ENCODE peak calls at places on chromosomes 5 and 9, in four cellular contexts. W is kidney, N is IMR-90, J is trophoblast cell. P is an unnamed sample. For H3K4me1, the result is how much of the 10 kb centered on the place peaks cover.

GRCh38 chr5:58761418-58761817 is 178.5 kb downstream of the RAB3C start:
- DNase-seq in W (no peak), N (no peak), J (no peak), P (no peak)

GRCh38 chr5:14908195-14908594 is 36.6 kb upstream of the ANKH start:
- DNase-seq in W (no peak), N (peak), J (no peak), P (peak)

GRCh38 chr9:19940808-19941207 is 152.0 kb upstream of the SLC24A2 start:
- DNase-seq in W (no peak), N (no peak), J (no peak), P (no peak)

GRCh38 chr9:126875780-126876510 is 15.5 kb downstream of the ZBTB34 start:
- DNase-seq in W (no peak), N (no peak), J (peak), P (no peak)

GRCh38 chr9:69976165-69976564 is 67.5 kb upstream of the MAMDC2 start:
- DNase-seq in W (no peak), N (peak), J (peak), P (peak)

GRCh38 chr9:115999498-115999897 is 154.1 kb upstream of the PAPPA start:
- DNase-seq in W (no peak), N (peak), J (peak), P (peak)

GRCh38 chr5:124349931-124350330 is 396.5 kb downstream of the ZNF608 start:
- DNase-seq in W (no peak), N (no peak), J (no peak), P (no peak)

GRCh38 chr5:172854958-172855357 is 20.9 kb downstream of the ERGIC1 start:
- DNase-seq in W (peak), N (no peak), J (no peak), P (no peak)

GRCh38 chr5:2906302-2907090 is 155.0 kb upstream of the IRX2 start:
- DNase-seq in W (no peak), N (no peak), J (no peak), P (no peak)

GRCh38 chr5:167643616-167644015 is 647.8 kb upstream of the WWC1 start:
- DNase-seq in W (no peak), N (no peak), J (peak), P (no peak)

GRCh38 chr9:98727428-98727827 is 18.7 kb upstream of the GABBR2 start:
- DNase-seq in W (no peak), N (no peak), J (no peak), P (no peak)

GRCh38 chr5:39201160-39201794 is 18.1 kb downstream of the FYB1 start:
- DNase-seq in W (no peak), N (no peak), J (peak), P (peak)

GRCh38 chr5:105616599-105616998 is 2054.0 kb upstream of the NUDT12 start:
- DNase-seq in W (no peak), N (no peak), J (no peak), P (no peak)

GRCh38 chr5:168187599-168187998 is 103.8 kb upstream of the WWC1 start:
- DNase-seq in W (no peak), N (no peak), J (no peak), P (no peak)

GRCh38 chr5:55141945-55142690 is 17.9 kb upstream of the GPX8 start:
- DNase-seq in W (no peak), N (no peak), J (no peak), P (no peak)

GRCh38 chr9:127519301-127520166 is 68.2 kb downstream of the LRSAM1 start:
- DNase-seq in W (no peak), N (peak), J (peak), P (peak)

GRCh38 chr5:73379435-73379834 is 69.1 kb downstream of the FOXD1 start:
- DNase-seq in W (no peak), N (no peak), J (no peak), P (no peak)

GRCh38 chr5:10860645-10861455 is 99.8 kb upstream of the DAP start:
- DNase-seq in W (no peak), N (peak), J (no peak), P (peak)

GRCh38 chr5:72288923-72289322 is 31.1 kb downstream of the MRPS27 start:
- DNase-seq in W (no peak), N (no peak), J (no peak), P (no peak)

GRCh38 chr5:1643651-1644392 is 120.1 kb upstream of the LPCAT1 start:
- DNase-seq in W (no peak), N (no peak), J (no peak), P (no peak)

GRCh38 chr9:93967020-93967803 is 12.1 kb upstream of the BARX1 start:
- DNase-seq in W (peak), N (no peak), J (no peak), P (no peak)

GRCh38 chr9:2872307-2872940 is 28.5 kb upstream of the PUM3 start:
- DNase-seq in W (no peak), N (peak), J (peak), P (peak)

GRCh38 chr9:131714161-131714646 is 25.7 kb downstream of the RAPGEF1 start:
- DNase-seq in W (no peak), N (peak), J (peak), P (peak)

GRCh38 chr9:2169035-2169434 is 153.9 kb downstream of the SMARCA2 start:
- DNase-seq in W (no peak), N (no peak), J (no peak), P (no peak)

GRCh38 chr5:91166040-91166807 is 216.9 kb downstream of the ARRDC3 start:
- DNase-seq in W (no peak), N (peak), J (peak), P (peak)

GRCh38 chr5:74316064-74316586 is 324.4 kb downstream of the ENC1 start:
- DNase-seq in W (peak), N (peak), J (peak), P (peak)

GRCh38 chr5:30401479-30402058 is 791.9 kb upstream of the CDH6 start:
- DNase-seq in W (no peak), N (peak), J (peak), P (peak)

GRCh38 chr5:3818612-3819011 is 223.0 kb downstream of the IRX1 start:
- DNase-seq in W (no peak), N (no peak), J (no peak), P (no peak)

GRCh38 chr5:120304653-120305052 is 159.4 kb upstream of the PRR16 start:
- DNase-seq in W (no peak), N (peak), J (no peak), P (peak)

GRCh38 chr9:100394032-100394695 is 32.8 kb upstream of the MSANTD3 start:
- DNase-seq in W (no peak), N (no peak), J (no peak), P (no peak)

GRCh38 chr9:20286154-20286553 is 336.1 kb downstream of the MLLT3 start:
- DNase-seq in W (no peak), N (no peak), J (no peak), P (no peak)

GRCh38 chr9:121498150-121498486 is 1.5 kb downstream of the GGTA1 start:
- DNase-seq in W (no peak), N (peak), J (peak), P (peak)

GRCh38 chr5:143352691-143353090 is 50.8 kb downstream of the NR3C1 start:
- DNase-seq in W (no peak), N (no peak), J (no peak), P (no peak)

GRCh38 chr5:58456486-58456885 is 3.4 kb downstream of the PLK2 start:
- DNase-seq in W (no peak), N (no peak), J (no peak), P (no peak)

GRCh38 chr5:55850839-55851674 is at the start of gene IL31RA:
- DNase-seq in W (no peak), N (peak), J (peak), P (peak)

GRCh38 chr5:65695162-65695755 is 26.6 kb downstream of the SGTB start:
- DNase-seq in W (no peak), N (no peak), J (no peak), P (no peak)

GRCh38 chr9:18550286-18550685 is 76.3 kb downstream of the ADAMTSL1 start:
- DNase-seq in W (no peak), N (no peak), J (no peak), P (no peak)

GRCh38 chr9:113622600-113623400 is 159.3 kb downstream of the RGS3 start:
- DNase-seq in W (peak), N (peak), J (no peak), P (peak)
- H3K4me1 ChIP-seq in W (under half), N (under half), J (under half), P (half or more)

GRCh38 chr9:136886610-136887597 is 588 bp downstream of the TRAF2 start:
- DNase-seq in W (peak), N (peak), J (peak), P (peak)

GRCh38 chr9:136881691-136882108 is 4.6 kb upstream of the TRAF2 start:
- DNase-seq in W (no peak), N (peak), J (peak), P (peak)

GRCh38 chr9:136885950-136886578 is at the start of gene TRAF2:
- DNase-seq in W (peak), N (peak), J (peak), P (peak)

GRCh38 chr9:136880651-136881050 is 5.7 kb upstream of the TRAF2 start:
- DNase-seq in W (no peak), N (no peak), J (no peak), P (no peak)

DNA sequence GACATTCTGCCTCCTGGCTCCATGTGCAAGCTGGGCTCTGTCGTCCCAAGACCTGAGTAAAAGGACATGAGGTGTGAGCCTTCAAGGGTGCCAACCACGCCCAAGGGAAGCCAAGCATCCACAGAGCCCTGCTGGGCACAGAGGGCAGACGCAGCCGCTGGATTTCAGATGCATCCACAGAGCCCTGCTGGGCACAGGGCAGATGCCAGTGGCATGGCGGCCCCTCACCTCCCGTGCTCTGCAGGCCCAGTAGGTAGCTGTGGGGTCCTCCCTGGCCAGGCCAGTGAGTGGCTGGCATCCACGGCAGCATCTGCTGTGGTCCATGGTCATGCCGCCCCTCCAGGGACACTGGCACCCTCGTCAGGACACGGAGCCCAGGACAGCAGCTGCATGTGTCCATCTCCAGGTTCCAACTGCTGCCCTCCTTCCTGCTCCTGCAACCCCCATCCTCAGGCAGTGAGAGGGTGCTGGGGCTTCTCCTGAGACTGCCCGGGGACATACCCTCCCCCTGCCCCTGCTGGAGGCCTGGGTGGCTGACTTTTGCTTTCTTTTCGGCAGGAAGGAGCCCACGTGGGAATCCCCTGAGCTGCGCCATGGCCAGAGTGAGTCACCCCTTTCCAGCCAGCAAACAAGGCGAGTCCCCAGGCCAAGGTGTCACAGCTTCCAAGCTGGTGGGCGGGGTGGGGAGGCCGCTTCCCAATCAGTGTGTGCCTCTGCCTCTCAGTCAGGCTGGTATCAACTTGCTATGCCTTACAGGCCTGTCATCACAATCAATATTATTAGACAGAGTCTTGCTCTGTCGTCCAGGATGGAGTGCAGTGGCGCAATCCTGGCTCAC is 4.0 kb upstream of the TRAF2 start:
- DNase-seq in W (peak), N (peak), J (peak), P (peak)
- H3K9ac ChIP-seq in W (no peak), N (peak), J (no peak), P (peak)

DNA sequence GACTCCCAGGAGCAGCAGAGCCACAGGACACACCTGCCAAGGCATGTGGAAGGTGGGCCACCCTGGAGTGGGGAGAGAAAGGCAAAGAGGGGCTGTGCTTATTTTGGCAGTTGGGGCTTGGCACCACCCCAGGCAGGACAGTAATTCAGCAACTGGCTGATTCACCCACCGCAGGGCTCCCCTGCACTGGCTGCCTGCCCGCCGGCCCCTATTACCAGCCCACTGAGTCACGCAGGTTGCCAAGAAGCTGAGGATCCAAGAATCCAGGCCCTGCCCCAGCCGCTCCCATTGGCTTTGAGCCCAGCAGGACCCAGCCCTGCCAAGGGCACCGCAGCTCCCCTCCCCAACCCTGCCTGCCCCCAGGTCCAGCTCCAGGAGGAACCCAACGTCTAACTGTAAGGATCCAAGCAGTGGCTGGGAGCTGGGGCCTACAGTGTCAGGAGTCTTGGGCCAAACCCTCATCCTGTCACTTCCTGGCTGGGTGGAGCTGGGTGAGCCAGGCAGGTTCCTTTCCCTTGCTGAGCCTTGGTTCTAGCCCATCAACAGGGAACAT is 14.2 kb upstream of the RALGDS start:
- DNase-seq in W (peak), N (peak), J (peak), P (peak)
- H3K4me1 ChIP-seq in W (under half), N (under half), J (under half), P (under half)

GRCh38 chr5:149172709-149173505 is 31.6 kb downstream of the ABLIM3 start:
- DNase-seq in W (no peak), N (no peak), J (peak), P (no peak)

GRCh38 chr5:149177339-149177843 is 36.1 kb downstream of the ABLIM3 start:
- DNase-seq in W (no peak), N (no peak), J (no peak), P (no peak)

GRCh38 chr5:149172261-149172660 is 31.0 kb downstream of the ABLIM3 start:
- DNase-seq in W (no peak), N (peak), J (peak), P (peak)

GRCh38 chr5:149175346-149176113 is 34.2 kb downstream of the ABLIM3 start:
- DNase-seq in W (no peak), N (no peak), J (no peak), P (no peak)

GRCh38 chr5:149174847-149175234 is 33.5 kb downstream of the ABLIM3 start:
- DNase-seq in W (no peak), N (no peak), J (no peak), P (no peak)
- H3K9ac ChIP-seq in W (no peak), N (peak), J (no peak), P (peak)

DNA sequence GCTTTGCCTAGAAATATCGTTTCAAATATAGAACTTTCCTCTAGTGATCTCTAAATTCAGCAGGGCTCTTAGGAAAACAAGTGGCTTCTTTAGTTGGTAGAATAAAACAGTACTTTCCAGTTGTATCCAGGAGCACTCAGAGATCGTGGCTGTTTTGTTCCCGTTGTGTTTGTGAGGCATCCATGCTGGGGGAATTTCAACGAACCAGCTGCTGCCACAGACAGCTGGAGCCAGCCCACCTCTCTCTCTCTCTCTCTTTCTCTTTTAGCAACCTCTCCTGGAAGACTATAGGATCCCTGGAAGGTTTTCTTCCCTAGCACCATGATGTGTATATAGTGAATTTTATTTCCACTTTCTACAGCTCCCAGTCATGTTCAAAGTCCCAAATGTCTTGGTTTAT is 1116.0 kb upstream of the SEMA6A start:
- DNase-seq in W (no peak), N (no peak), J (no peak), P (no peak)
- H3K4me1 ChIP-seq in W (under half), N (under half), J (under half), P (under half)

GRCh38 chr9:136081826-136082495 is 13.1 kb downstream of the NACC2 start:
- DNase-seq in W (peak), N (no peak), J (no peak), P (no peak)

GRCh38 chr9:136082496-136083361 is 12.4 kb downstream of the NACC2 start:
- DNase-seq in W (peak), N (no peak), J (no peak), P (no peak)

GRCh38 chr9:136080716-136081112 is 14.4 kb downstream of the NACC2 start:
- DNase-seq in W (peak), N (no peak), J (no peak), P (no peak)

GRCh38 chr9:136079916-136080246 is 15.2 kb downstream of the NACC2 start:
- DNase-seq in W (peak), N (no peak), J (no peak), P (no peak)

GRCh38 chr9:136081113-136081825 is 13.8 kb downstream of the NACC2 start:
- DNase-seq in W (peak), N (peak), J (no peak), P (no peak)
- H3K9ac ChIP-seq in W (peak), N (no peak), J (no peak), P (no peak)